ENCODE peak calls at places on chromosomes 1 and 21, in ten cellular contexts. V is psoas muscle; P is activated CD4-positive, alpha-beta T cell treated with anti-CD3 and anti-CD28 coated beads for 24 hours; F is stimulated activated CD8-positive, alpha-beta memory T cell treated with anti-CD3 and anti-CD28 coated beads, Interleukin-4, amount 100 ng/mL, for 1 hour; D is GDM1; J is HEK293T; Y is pulmonary artery endothelial cell; R is hepatocyte; A is frontal cortex; U is left cardiac atrium. B is an unnamed sample.

GRCh38 chr1:9316080-9316444 is 23.4 kb downstream of the SPSB1 start:
- DNase-seq in V (no peak), P (no peak), F (no peak), D (no peak), J (no peak), Y (no peak), R (no peak), A (no peak), U (no peak), B (no peak)

GRCh38 chr1:63843010-63843409 is 69.2 kb downstream of the ROR1 start:
- DNase-seq in V (no peak), P (no peak), F (no peak), D (no peak), J (no peak), Y (no peak), R (no peak), A (no peak), U (no peak), B (no peak)

GRCh38 chr21:16002872-16003466 is 273.2 kb downstream of the USP25 start:
- DNase-seq in V (no peak), P (no peak), F (no peak), D (no peak), J (no peak), Y (no peak), R (no peak), A (no peak), U (no peak), B (no peak)

GRCh38 chr1:240169188-240169587 is 77.5 kb downstream of the FMN2 start:
- DNase-seq in V (no peak), P (no peak), F (no peak), D (no peak), J (peak; percentile 23), Y (no peak), R (no peak), A (no peak), U (no peak), B (peak; percentile 17)

GRCh38 chr1:219076536-219076935 is 97.1 kb upstream of the LYPLAL1 start:
- DNase-seq in V (no peak), P (no peak), F (no peak), D (no peak), J (no peak), Y (no peak), R (no peak), A (no peak), U (no peak), B (no peak)

GRCh38 chr1:39230261-39231190 is 26.0 kb downstream of the MACF1 start:
- DNase-seq in V (no peak), P (no peak), F (peak; percentile 28), D (peak; percentile 32), J (no peak), Y (no peak), R (no peak), A (no peak), U (no peak), B (no peak)

GRCh38 chr1:19113362-19114092 is 96.5 kb downstream of the UBR4 start:
- DNase-seq in V (no peak), P (peak; percentile 16), F (no peak), D (peak; percentile 6), J (peak; percentile 28), Y (no peak), R (peak; percentile 59), A (no peak), U (no peak), B (peak; percentile 8)

GRCh38 chr1:70487910-70488665 is 77.0 kb downstream of the CTH start:
- DNase-seq in V (no peak), P (peak; percentile 3), F (no peak), D (peak; percentile 7), J (peak; percentile 71), Y (peak; percentile 13), R (peak; percentile 42), A (peak; percentile 4), U (no peak), B (no peak)

GRCh38 chr1:192639607-192640368 is 3.8 kb downstream of the RGS13 start:
- DNase-seq in V (no peak), P (no peak), F (no peak), D (no peak), J (no peak), Y (no peak), R (peak; percentile 41), A (no peak), U (no peak), B (peak; percentile 68)

GRCh38 chr1:150577557-150578277 is 1.7 kb downstream of the MCL1 start:
- DNase-seq in V (no peak), P (no peak), F (no peak), D (no peak), J (no peak), Y (no peak), R (peak; percentile 11), A (no peak), U (no peak), B (no peak)

GRCh38 chr1:212754715-212755114 is 36.9 kb downstream of the NSL1 start:
- DNase-seq in V (no peak), P (no peak), F (no peak), D (no peak), J (no peak), Y (no peak), R (no peak), A (peak; percentile 41), U (no peak), B (no peak)

GRCh38 chr1:40392206-40392605 is 18.7 kb downstream of the SMAP2 start:
- DNase-seq in V (no peak), P (no peak), F (no peak), D (no peak), J (no peak), Y (no peak), R (no peak), A (peak; percentile 36), U (no peak), B (no peak)

GRCh38 chr1:62209931-62210595 is 15.4 kb downstream of the L1TD1 start:
- DNase-seq in V (no peak), P (no peak), F (no peak), D (no peak), J (no peak), Y (no peak), R (no peak), A (no peak), U (no peak), B (no peak)

GRCh38 chr1:147579532-147580199 is 38.4 kb downstream of the BCL9 start:
- DNase-seq in V (no peak), P (no peak), F (no peak), D (no peak), J (peak; percentile 34), Y (no peak), R (peak; percentile 91), A (no peak), U (no peak), B (no peak)

GRCh38 chr1:219910716-219911115 is 17.6 kb downstream of the SLC30A10 start:
- DNase-seq in V (no peak), P (no peak), F (no peak), D (no peak), J (no peak), Y (no peak), R (no peak), A (no peak), U (no peak), B (no peak)

GRCh38 chr1:89174491-89174890 is 1.3 kb downstream of the GBP7 start:
- DNase-seq in V (no peak), P (no peak), F (no peak), D (no peak), J (no peak), Y (no peak), R (no peak), A (no peak), U (no peak), B (no peak)

GRCh38 chr1:167663002-167663772 is 33.2 kb downstream of the RCSD1 start:
- DNase-seq in V (peak; percentile 51), P (no peak), F (no peak), D (no peak), J (no peak), Y (no peak), R (peak; percentile 29), A (no peak), U (peak; percentile 53), B (no peak)

GRCh38 chr21:31225713-31226112 is 118.3 kb downstream of the TIAM1 start:
- DNase-seq in V (no peak), P (no peak), F (no peak), D (no peak), J (no peak), Y (no peak), R (no peak), A (no peak), U (no peak), B (no peak)

GRCh38 chr1:43991476-43992231 is at the start of gene CCDC24:
- DNase-seq in V (peak; percentile 89), P (peak; percentile 50), F (peak; percentile 41), D (peak; percentile 55), J (peak; percentile 70), Y (no peak), R (peak; percentile 92), A (peak; percentile 83), U (peak; percentile 89), B (no peak)

GRCh38 chr1:241531195-241532172 is 694 bp upstream of the KMO start:
- DNase-seq in V (no peak), P (no peak), F (no peak), D (peak; percentile 23), J (peak; percentile 20), Y (no peak), R (peak; percentile 71), A (no peak), U (no peak), B (peak; percentile 55)

GRCh38 chr1:114296413-114296812 is 142.7 kb upstream of the SYT6 start:
- DNase-seq in V (no peak), P (no peak), F (no peak), D (no peak), J (no peak), Y (no peak), R (no peak), A (no peak), U (no peak), B (no peak)

GRCh38 chr1:236058141-236058626 is 6.7 kb downstream of the NID1 start:
- DNase-seq in V (no peak), P (no peak), F (no peak), D (no peak), J (no peak), Y (no peak), R (peak; percentile 13), A (no peak), U (no peak), B (no peak)

GRCh38 chr1:39105841-39106765 is 80.0 kb downstream of the NDUFS5 start:
- DNase-seq in V (peak; percentile 56), P (no peak), F (no peak), D (no peak), J (peak; percentile 30), Y (no peak), R (peak; percentile 73), A (peak; percentile 45), U (peak; percentile 67), B (no peak)

GRCh38 chr1:160353223-160353622 is 10.0 kb downstream of the NCSTN start:
- DNase-seq in V (no peak), P (no peak), F (no peak), D (no peak), J (no peak), Y (no peak), R (no peak), A (no peak), U (no peak), B (no peak)

GRCh38 chr1:112231331-112231730 is 164.7 kb upstream of the CTTNBP2NL start:
- DNase-seq in V (no peak), P (no peak), F (no peak), D (no peak), J (no peak), Y (no peak), R (no peak), A (no peak), U (no peak), B (no peak)

GRCh38 chr21:39189857-39190604 is 6.8 kb upstream of the PSMG1 start:
- DNase-seq in V (no peak), P (no peak), F (no peak), D (no peak), J (no peak), Y (no peak), R (no peak), A (no peak), U (no peak), B (no peak)

GRCh38 chr1:115112496-115113375 is 23.4 kb upstream of the TSPAN2 start:
- DNase-seq in V (no peak), P (peak; percentile 32), F (peak; percentile 47), D (no peak), J (peak; percentile 73), Y (no peak), R (peak; percentile 34), A (no peak), U (no peak), B (no peak)

GRCh38 chr1:92755541-92756351 is 29.2 kb downstream of the EVI5 start:
- DNase-seq in V (peak; percentile 49), P (no peak), F (no peak), D (no peak), J (no peak), Y (no peak), R (peak; percentile 8), A (peak; percentile 10), U (peak; percentile 86), B (no peak)

B was measured in non-pigmented ciliary epithelial cell.